ENCODE peak calls at places on chromosomes 13 and 19, in ten cellular contexts. D is GM12891, Y is endothelial cell of umbilical vein, H is breast epithelium, M is GM12892, C is HCT116, B is sigmoid colon, K is H1, J is suprapubic skin, R is GM23338. O is an unnamed sample.

GRCh38 chr13:105918842-105919741 is 616.4 kb downstream of the EFNB2 start:
- DNase-seq in D (no peak), Y (peak; percentile 42), H (no peak), M (no peak), C (peak; percentile 88), B (no peak), K (no peak), J (no peak), R (peak; percentile 27), O (no peak)

GRCh38 chr19:34430738-34431625 is 2.8 kb downstream of the UBA2 start:
- DNase-seq in D (peak; percentile 44), Y (peak; percentile 73), H (no peak), M (peak; percentile 46), C (peak; percentile 35), B (no peak), K (no peak), J (no peak), R (peak; percentile 83), O (no peak)

GRCh38 chr13:28181413-28181812 is 43.1 kb downstream of the PAN3 start:
- DNase-seq in D (no peak), Y (peak; percentile 52), H (no peak), M (no peak), C (peak; percentile 10), B (no peak), K (no peak), J (no peak), R (no peak), O (no peak)

GRCh38 chr13:106533101-106533939 is 2.1 kb downstream of the EFNB2 start:
- DNase-seq in D (no peak), Y (peak; percentile 81), H (peak; percentile 83), M (peak; percentile 25), C (no peak), B (peak; percentile 92), K (no peak), J (peak; percentile 87), R (peak; percentile 88), O (peak; percentile 86)

GRCh38 chr13:85618514-85618913 is 180.7 kb downstream of the SLITRK6 start:
- DNase-seq in D (no peak), Y (no peak), H (no peak), M (no peak), C (no peak), B (no peak), K (no peak), J (no peak), R (no peak), O (no peak)

GRCh38 chr13:66076417-66076816 is 1153.7 kb downstream of the PCDH9 start:
- DNase-seq in D (no peak), Y (no peak), H (no peak), M (no peak), C (no peak), B (no peak), K (no peak), J (no peak), R (no peak), O (no peak)

GRCh38 chr13:29428310-29428991 is 167.0 kb downstream of the SLC7A1 start:
- DNase-seq in D (no peak), Y (no peak), H (no peak), M (no peak), C (peak; percentile 6), B (no peak), K (peak; percentile 25), J (no peak), R (peak; percentile 87), O (no peak)

GRCh38 chr13:21399741-21400140 is 59.4 kb downstream of the ZDHHC20 start:
- DNase-seq in D (no peak), Y (peak; percentile 75), H (no peak), M (no peak), C (peak; percentile 28), B (no peak), K (no peak), J (no peak), R (no peak), O (no peak)

GRCh38 chr19:45779231-45780145 is 2.8 kb downstream of the DMPK start:
- DNase-seq in D (peak; percentile 96), Y (peak; percentile 84), H (peak; percentile 92), M (peak; percentile 94), C (peak; percentile 87), B (peak; percentile 96), K (peak; percentile 77), J (peak; percentile 95), R (peak; percentile 97), O (peak; percentile 97)

GRCh38 chr19:54464044-54464623 is 556 bp upstream of the LENG9 start:
- DNase-seq in D (no peak), Y (peak; percentile 61), H (peak; percentile 95), M (no peak), C (peak; percentile 97), B (peak; percentile 92), K (peak; percentile 93), J (peak; percentile 98), R (peak; percentile 100), O (peak; percentile 98)

GRCh38 chr19:53868892-53869804 is 1.5 kb downstream of the MYADM start:
- DNase-seq in D (peak; percentile 35), Y (peak; percentile 86), H (peak; percentile 93), M (peak; percentile 67), C (peak; percentile 61), B (peak; percentile 97), K (no peak), J (peak; percentile 94), R (peak; percentile 94), O (peak; percentile 90)

GRCh38 chr19:53432088-53432661 is 391 bp downstream of the ZNF761 start:
- DNase-seq in D (no peak), Y (peak; percentile 35), H (no peak), M (no peak), C (no peak), B (peak; percentile 76), K (no peak), J (peak; percentile 79), R (peak; percentile 50), O (peak; percentile 81)

GRCh38 chr13:23202383-23202782 is 21.6 kb downstream of the SGCG start:
- DNase-seq in D (no peak), Y (no peak), H (no peak), M (no peak), C (no peak), B (no peak), K (no peak), J (no peak), R (no peak), O (no peak)

GRCh38 chr19:46791944-46792343 is 3.5 kb upstream of the SLC1A5 start:
- DNase-seq in D (no peak), Y (no peak), H (no peak), M (no peak), C (no peak), B (no peak), K (no peak), J (no peak), R (no peak), O (no peak)

GRCh38 chr19:40502647-40503046 is 35.8 kb downstream of the SPTBN4 start:
- DNase-seq in D (no peak), Y (no peak), H (no peak), M (no peak), C (peak; percentile 41), B (no peak), K (peak; percentile 17), J (no peak), R (peak; percentile 71), O (no peak)

GRCh38 chr13:113448885-113449692 is 4.2 kb downstream of the ADPRHL1 start:
- DNase-seq in D (peak; percentile 49), Y (no peak), H (peak; percentile 71), M (no peak), C (peak; percentile 96), B (peak; percentile 61), K (no peak), J (no peak), R (no peak), O (peak; percentile 59)

GRCh38 chr13:90768116-90768515 is 579.4 kb upstream of the MIR17HG start:
- DNase-seq in D (no peak), Y (no peak), H (no peak), M (no peak), C (no peak), B (no peak), K (no peak), J (no peak), R (no peak), O (no peak)

GRCh38 chr13:101144808-101145419 is 271.4 kb downstream of the NALCN start:
- DNase-seq in D (no peak), Y (peak; percentile 66), H (no peak), M (no peak), C (peak; percentile 39), B (no peak), K (no peak), J (no peak), R (peak; percentile 78), O (no peak)

DNA sequence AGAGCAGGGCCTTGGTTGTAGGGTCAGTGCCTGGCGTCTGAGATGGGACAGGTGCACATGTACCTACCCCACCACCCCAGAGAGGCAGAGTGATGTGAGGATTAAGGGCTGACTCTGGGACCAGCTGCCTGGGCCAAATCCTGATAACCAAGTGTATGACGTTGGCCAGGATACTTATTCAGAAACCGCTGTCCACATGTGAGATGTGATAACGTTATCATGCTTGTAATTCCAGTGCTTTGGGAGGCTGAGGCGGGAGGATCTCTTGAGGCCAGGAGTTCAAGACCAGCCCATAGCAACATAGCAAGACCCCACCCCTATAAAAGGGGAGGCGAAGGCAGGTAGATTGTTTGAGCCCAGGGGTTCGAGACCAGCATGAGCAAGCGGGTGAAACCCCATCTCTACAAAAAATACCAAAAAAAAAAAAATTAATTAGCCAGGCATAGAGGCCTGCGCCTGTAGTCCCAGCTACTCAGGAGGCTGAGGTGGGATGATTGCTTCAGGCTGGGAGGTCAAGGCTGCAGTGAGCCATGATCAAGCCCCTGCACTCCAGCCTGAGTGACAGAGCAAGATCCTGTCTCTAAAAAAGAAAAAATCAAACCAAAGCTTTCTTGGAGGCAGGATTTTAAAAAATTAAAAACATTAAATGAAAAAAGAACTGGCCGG is 10.0 kb downstream of the ADGRE5 start:
- DNase-seq in D (no peak), Y (no peak), H (no peak), M (no peak), C (no peak), B (no peak), K (no peak), J (no peak), R (no peak), O (no peak)
- TF ChIP-seq POLR2AphosphoS5 in D (no peak), Y (no peak), H (no peak), M (no peak), C (no peak), B (no peak), K (no peak), J (no peak), R (no peak), O (no peak)

GRCh38 chr19:35721374-35721773 is 3.6 kb downstream of the KMT2B start:
- DNase-seq in D (no peak), Y (no peak), H (no peak), M (no peak), C (no peak), B (no peak), K (no peak), J (no peak), R (no peak), O (no peak)
- TF ChIP-seq POLR2AphosphoS5 in D (no peak), Y (no peak), H (no peak), M (no peak), C (no peak), B (no peak), K (no peak), J (no peak), R (no peak), O (no peak)

GRCh38 chr13:48559638-48560320 is 26.9 kb upstream of the RCBTB2 start:
- DNase-seq in D (no peak), Y (no peak), H (no peak), M (no peak), C (no peak), B (no peak), K (no peak), J (no peak), R (no peak), O (no peak)
- TF ChIP-seq POLR2AphosphoS5 in D (no peak), Y (no peak), H (no peak), M (no peak), C (no peak), B (no peak), K (no peak), J (no peak), R (no peak), O (no peak)

GRCh38 chr19:4713384-4713951 is 10.2 kb downstream of the DPP9 start:
- DNase-seq in D (no peak), Y (peak; percentile 94), H (peak; percentile 93), M (no peak), C (peak; percentile 94), B (peak; percentile 96), K (no peak), J (peak; percentile 93), R (no peak), O (peak; percentile 53)
- TF ChIP-seq POLR2AphosphoS5 in D (no peak), Y (peak; percentile 98), H (peak; percentile 45), M (no peak), C (peak; percentile 88), B (peak; percentile 49), K (no peak), J (no peak), R (no peak), O (no peak)